ENCODE peak calls at places on chromosomes 2 and 18, in six cellular contexts. One of them, this sample, is unnamed.
A peak's percentile ranks its signal among the peaks of the same experiment; 100 is the strongest.

GRCh38 chr2:207051345-207051959 is 112.1 kb downstream of the CPO start:
- DNase-seq in A549: no peak
- DNase-seq in mesenchymal stem cell: no peak
- DNase-seq in trophoblast cell: no peak
- DNase-seq in body of pancreas: no peak
- DNase-seq in GM23248: peak; percentile 54
- DNase-seq in this sample: no peak

GRCh38 chr2:153871231-153872221 is at the start of gene GALNT13:
- DNase-seq in A549: peak; percentile 97
- DNase-seq in mesenchymal stem cell: peak; percentile 64
- DNase-seq in trophoblast cell: no peak
- DNase-seq in body of pancreas: peak; percentile 75
- DNase-seq in GM23248: peak; percentile 31
- DNase-seq in this sample: no peak

GRCh38 chr2:187986392-187987105 is 305.1 kb upstream of the GULP1 start:
- DNase-seq in A549: no peak
- DNase-seq in mesenchymal stem cell: no peak
- DNase-seq in trophoblast cell: peak; percentile 70
- DNase-seq in body of pancreas: no peak
- DNase-seq in GM23248: peak; percentile 30
- DNase-seq in this sample: no peak

GRCh38 chr2:42850016-42850805 is 57.8 kb upstream of the HAAO start:
- DNase-seq in A549: no peak
- DNase-seq in mesenchymal stem cell: no peak
- DNase-seq in trophoblast cell: no peak
- DNase-seq in body of pancreas: no peak
- DNase-seq in GM23248: no peak
- DNase-seq in this sample: no peak

GRCh38 chr18:50280707-50281294 is 522 bp downstream of the MBD1 start:
- DNase-seq in A549: no peak
- DNase-seq in mesenchymal stem cell: no peak
- DNase-seq in trophoblast cell: no peak
- DNase-seq in body of pancreas: no peak
- DNase-seq in GM23248: peak; percentile 14
- DNase-seq in this sample: no peak

GRCh38 chr18:30499721-30500120 is 542.8 kb downstream of the DSC3 start:
- DNase-seq in A549: no peak
- DNase-seq in mesenchymal stem cell: no peak
- DNase-seq in trophoblast cell: no peak
- DNase-seq in body of pancreas: no peak
- DNase-seq in GM23248: no peak
- DNase-seq in this sample: no peak

GRCh38 chr2:9030882-9031645 is 27.6 kb upstream of the MBOAT2 start:
- DNase-seq in A549: no peak
- DNase-seq in mesenchymal stem cell: peak; percentile 23
- DNase-seq in trophoblast cell: no peak
- DNase-seq in body of pancreas: no peak
- DNase-seq in GM23248: peak; percentile 43
- DNase-seq in this sample: no peak

GRCh38 chr2:226098861-226099466 is 699.5 kb downstream of the NYAP2 start:
- DNase-seq in A549: no peak
- DNase-seq in mesenchymal stem cell: no peak
- DNase-seq in trophoblast cell: no peak
- DNase-seq in body of pancreas: no peak
- DNase-seq in GM23248: no peak
- DNase-seq in this sample: no peak

GRCh38 chr2:111160758-111161157 is 40.0 kb downstream of the BCL2L11 start:
- DNase-seq in A549: peak; percentile 38
- DNase-seq in mesenchymal stem cell: peak; percentile 79
- DNase-seq in trophoblast cell: peak; percentile 48
- DNase-seq in body of pancreas: no peak
- DNase-seq in GM23248: peak; percentile 94
- DNase-seq in this sample: peak; percentile 61

GRCh38 chr2:240614391-240614790 is 10.9 kb upstream of the GPR35 start:
- DNase-seq in A549: no peak
- DNase-seq in mesenchymal stem cell: no peak
- DNase-seq in trophoblast cell: no peak
- DNase-seq in body of pancreas: no peak
- DNase-seq in GM23248: no peak
- DNase-seq in this sample: no peak

GRCh38 chr2:74740395-74741075 is 86.5 kb downstream of the SEMA4F start:
- DNase-seq in A549: peak; percentile 95
- DNase-seq in mesenchymal stem cell: peak; percentile 91
- DNase-seq in trophoblast cell: peak; percentile 99
- DNase-seq in body of pancreas: peak; percentile 46
- DNase-seq in GM23248: peak; percentile 99
- DNase-seq in this sample: peak; percentile 64

GRCh38 chr2:47493317-47493716 is 90.4 kb downstream of the MSH2 start:
- DNase-seq in A549: no peak
- DNase-seq in mesenchymal stem cell: no peak
- DNase-seq in trophoblast cell: no peak
- DNase-seq in body of pancreas: no peak
- DNase-seq in GM23248: no peak
- DNase-seq in this sample: no peak
- H3K9me3 ChIP-seq in A549: no peaks in the 10 kb centered on the region
- H3K9me3 ChIP-seq in mesenchymal stem cell: no peaks in the 10 kb centered on the region
- H3K9me3 ChIP-seq in trophoblast cell: peaks cover 14% of the 10 kb centered on the region
- H3K9me3 ChIP-seq in body of pancreas: no peaks in the 10 kb centered on the region
- H3K9me3 ChIP-seq in GM23248: no peaks in the 10 kb centered on the region
- H3K9me3 ChIP-seq in this sample: no peaks in the 10 kb centered on the region

DNA sequence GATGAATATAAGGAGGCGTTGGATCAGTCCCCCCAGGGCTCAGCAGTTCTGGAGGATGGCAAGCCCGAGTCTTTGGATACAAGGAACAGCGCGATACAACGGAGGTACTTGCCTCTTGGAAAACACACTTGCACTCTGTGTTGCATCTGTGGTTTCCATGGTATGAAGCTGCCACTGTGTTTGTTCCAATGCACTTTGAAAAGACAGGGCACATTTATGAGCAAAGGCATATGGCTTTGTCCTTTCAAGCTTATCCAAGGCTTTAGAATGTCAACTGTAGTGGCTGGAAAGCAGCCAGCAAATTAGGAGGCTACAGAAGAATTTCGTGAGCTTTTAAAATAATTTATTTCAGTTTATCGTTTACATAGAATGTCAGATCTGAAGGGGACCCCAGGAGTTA is 119.7 kb downstream of the LYPD1 start:
- DNase-seq in A549: no peak
- DNase-seq in mesenchymal stem cell: peak; percentile 29
- DNase-seq in trophoblast cell: no peak
- DNase-seq in body of pancreas: no peak
- DNase-seq in GM23248: no peak
- DNase-seq in this sample: no peak
- H3K27ac ChIP-seq in A549: no peak overlapping the region
- H3K27ac ChIP-seq in mesenchymal stem cell: no peak overlapping the region
- H3K27ac ChIP-seq in trophoblast cell: no peak overlapping the region
- H3K27ac ChIP-seq in body of pancreas: no peak overlapping the region
- H3K27ac ChIP-seq in GM23248: no peak overlapping the region
- H3K27ac ChIP-seq in this sample: no peak overlapping the region

GRCh38 chr2:197453123-197453913 is at the start of gene COQ10B:
- DNase-seq in A549: peak; percentile 100
- DNase-seq in mesenchymal stem cell: peak; percentile 100
- DNase-seq in trophoblast cell: peak; percentile 100
- DNase-seq in body of pancreas: peak; percentile 100
- DNase-seq in GM23248: peak; percentile 100
- DNase-seq in this sample: peak; percentile 100

GRCh38 chr2:197452754-197453122 is 614 bp upstream of the COQ10B start:
- DNase-seq in A549: no peak
- DNase-seq in mesenchymal stem cell: no peak
- DNase-seq in trophoblast cell: no peak
- DNase-seq in body of pancreas: no peak
- DNase-seq in GM23248: no peak
- DNase-seq in this sample: no peak

GRCh38 chr2:197454923-197455322 is 1.6 kb downstream of the COQ10B start:
- DNase-seq in A549: no peak
- DNase-seq in mesenchymal stem cell: peak; percentile 21
- DNase-seq in trophoblast cell: no peak
- DNase-seq in body of pancreas: no peak
- DNase-seq in GM23248: no peak
- DNase-seq in this sample: no peak

GRCh38 chr2:197453914-197454398 is 604 bp downstream of the COQ10B start:
- DNase-seq in A549: no peak
- DNase-seq in mesenchymal stem cell: no peak
- DNase-seq in trophoblast cell: no peak
- DNase-seq in body of pancreas: peak; percentile 86
- DNase-seq in GM23248: no peak
- DNase-seq in this sample: peak; percentile 85

DNA sequence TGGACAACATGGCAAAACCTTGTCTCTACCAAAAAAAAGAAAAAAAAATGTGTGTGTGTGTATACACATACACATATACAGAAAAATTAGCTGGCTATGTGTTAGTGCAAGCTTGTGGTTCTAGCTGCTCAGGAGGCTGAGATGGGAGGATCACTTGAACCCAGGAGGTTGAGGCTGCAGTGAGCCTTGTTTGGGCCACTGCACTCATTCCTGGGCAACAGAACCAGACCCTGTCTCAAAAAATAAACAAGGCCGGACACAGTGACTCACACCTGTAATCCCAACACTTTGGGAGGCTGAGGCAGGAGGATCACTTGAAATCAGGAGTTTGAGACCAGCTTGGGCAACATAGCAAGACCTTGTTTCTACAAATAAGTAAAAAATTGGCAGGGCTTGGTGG is 2.1 kb downstream of the COQ10B start:
- DNase-seq in A549: no peak
- DNase-seq in mesenchymal stem cell: no peak
- DNase-seq in trophoblast cell: no peak
- DNase-seq in body of pancreas: no peak
- DNase-seq in GM23248: no peak
- DNase-seq in this sample: no peak
- H3K4me3 ChIP-seq in A549: no peak overlapping the region
- H3K4me3 ChIP-seq in mesenchymal stem cell: no peak overlapping the region
- H3K4me3 ChIP-seq in trophoblast cell: no peak overlapping the region
- H3K4me3 ChIP-seq in body of pancreas: no peak overlapping the region
- H3K4me3 ChIP-seq in GM23248: peak overlapping the region; percentile 90
- H3K4me3 ChIP-seq in this sample: no peak overlapping the region

DNA sequence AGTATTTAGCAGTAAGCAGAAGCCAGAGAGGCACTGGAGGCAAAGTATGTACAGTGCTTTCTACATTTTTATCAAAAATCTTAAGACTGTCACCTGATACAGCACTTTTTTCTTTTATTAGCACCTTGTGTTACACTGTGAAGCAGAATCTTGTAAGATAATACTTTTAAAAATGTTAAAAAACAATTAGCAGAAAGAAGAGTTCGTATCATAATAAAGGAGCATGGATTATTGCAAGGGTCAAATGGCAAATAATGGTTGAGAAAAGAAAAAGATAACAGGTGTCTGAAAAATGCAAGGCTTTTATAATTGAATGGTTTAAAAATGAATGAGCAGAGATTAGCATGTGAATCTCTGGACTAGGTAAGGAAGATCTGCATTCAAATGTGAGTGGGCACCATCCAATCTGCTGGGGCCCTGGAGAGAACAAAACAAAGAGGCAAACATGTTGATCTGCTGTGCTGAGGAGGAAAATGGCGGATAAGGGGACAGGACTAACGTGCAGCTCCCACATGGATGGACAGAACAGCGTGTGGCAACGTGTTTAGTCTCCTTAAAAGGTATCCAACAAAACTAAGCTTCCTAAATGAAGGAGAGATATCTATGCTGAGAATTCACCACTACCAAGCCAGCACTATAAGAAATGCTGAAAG is 9.5 kb downstream of the CEBPZOS start:
- DNase-seq in A549: no peak
- DNase-seq in mesenchymal stem cell: no peak
- DNase-seq in trophoblast cell: no peak
- DNase-seq in body of pancreas: no peak
- DNase-seq in GM23248: no peak
- DNase-seq in this sample: no peak
- H3K9me3 ChIP-seq in A549: peaks cover 53% of the 10 kb centered on the region
- H3K9me3 ChIP-seq in mesenchymal stem cell: peaks cover 37% of the 10 kb centered on the region
- H3K9me3 ChIP-seq in trophoblast cell: no peaks in the 10 kb centered on the region
- H3K9me3 ChIP-seq in body of pancreas: peaks cover 2% of the 10 kb centered on the region
- H3K9me3 ChIP-seq in GM23248: peaks cover 2% of the 10 kb centered on the region
- H3K9me3 ChIP-seq in this sample: peaks cover 13% of the 10 kb centered on the region

DNA sequence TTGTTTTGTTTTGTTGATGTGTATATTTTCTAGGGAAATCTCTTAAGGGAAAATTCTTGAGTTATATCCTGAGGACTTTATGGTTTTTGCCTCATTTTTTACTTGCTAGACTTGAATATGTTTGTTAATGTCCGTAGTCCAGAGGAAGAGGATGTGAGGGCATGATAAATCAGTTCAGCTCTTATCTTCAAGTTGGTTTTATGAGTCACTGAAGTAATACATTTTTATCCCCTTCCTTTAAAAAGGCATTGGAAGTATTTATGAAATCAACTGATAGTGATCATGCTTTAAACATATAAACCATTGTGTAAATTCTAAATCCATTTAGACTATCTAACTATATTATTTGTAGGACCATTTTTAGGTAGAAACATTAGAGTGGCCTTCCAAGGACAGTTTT is 43.9 kb upstream of the CYBRD1 start:
- DNase-seq in A549: no peak
- DNase-seq in mesenchymal stem cell: peak; percentile 24
- DNase-seq in trophoblast cell: no peak
- DNase-seq in body of pancreas: no peak
- DNase-seq in GM23248: no peak
- DNase-seq in this sample: no peak
- H3K27ac ChIP-seq in A549: no peak overlapping the region
- H3K27ac ChIP-seq in mesenchymal stem cell: no peak overlapping the region
- H3K27ac ChIP-seq in trophoblast cell: no peak overlapping the region
- H3K27ac ChIP-seq in body of pancreas: no peak overlapping the region
- H3K27ac ChIP-seq in GM23248: no peak overlapping the region
- H3K27ac ChIP-seq in this sample: no peak overlapping the region